ENCODE peak calls at places on chromosomes 11 and 22, in seven cellular contexts. H is iris pigment epithelial cell; C is naive thymus-derived CD8-positive, alpha-beta T cell; S is effector CD4-positive, alpha-beta T cell; A is NCI-H2081; W is AG10803; X is ACHN. M is an unnamed sample.

GRCh38 chr11:62370743-62371440 is 33.6 kb downstream of the ASRGL1 start:
- DNase-seq in X (no peak), H (no peak), S (peak; percentile 22), A (no peak), W (no peak), C (peak; percentile 57), M (no peak)

GRCh38 chr22:27185903-27186302 is 528.5 kb downstream of the MIAT start:
- DNase-seq in C (no peak), H (no peak), X (no peak), A (no peak), S (no peak), W (no peak), M (no peak)

GRCh38 chr11:121237686-121238658 is 54.6 kb upstream of the SC5D start:
- DNase-seq in S (no peak), X (no peak), C (no peak), H (peak; percentile 76), W (peak; percentile 80), A (no peak), M (no peak)

GRCh38 chr11:11849127-11849746 is 7.5 kb downstream of the USP47 start:
- DNase-seq in C (peak; percentile 74), H (peak; percentile 78), X (peak; percentile 67), S (peak; percentile 49), W (peak; percentile 68), A (peak; percentile 61), M (peak; percentile 72)

GRCh38 chr11:68433541-68433940 is 27.0 kb upstream of the PPP6R3 start:
- DNase-seq in X (no peak), S (no peak), A (no peak), C (no peak), W (no peak), H (no peak), M (no peak)

GRCh38 chr11:10139656-10140055 is 154.4 kb downstream of the SBF2 start:
- DNase-seq in W (peak; percentile 95), S (no peak), X (no peak), C (no peak), H (peak; percentile 92), A (no peak), M (peak; percentile 76)

GRCh38 chr11:105975128-105975527 is 46.9 kb downstream of the MSANTD4 start:
- DNase-seq in H (peak; percentile 71), A (no peak), S (no peak), W (no peak), X (no peak), C (no peak), M (no peak)

GRCh38 chr22:39907035-39907434 is 6.2 kb downstream of the GRAP2 start:
- DNase-seq in X (no peak), C (no peak), S (no peak), A (no peak), W (no peak), H (no peak), M (no peak)

GRCh38 chr11:37504066-37504611 is 906.1 kb upstream of the RAG2 start:
- DNase-seq in S (no peak), X (no peak), H (peak; percentile 86), A (no peak), C (no peak), W (peak; percentile 52), M (peak; percentile 99)

GRCh38 chr22:37777122-37777687 is 30.5 kb upstream of the GCAT start:
- DNase-seq in C (no peak), H (peak; percentile 55), A (no peak), X (peak; percentile 88), S (no peak), W (peak; percentile 89), M (peak; percentile 96)

GRCh38 chr11:65593518-65594414 is 1.8 kb downstream of the KCNK7 start:
- DNase-seq in A (no peak), S (no peak), H (no peak), C (peak; percentile 59), X (no peak), W (no peak), M (no peak)

GRCh38 chr11:95993438-95994339 is 69.8 kb upstream of the MTMR2 start:
- DNase-seq in W (no peak), X (no peak), C (no peak), H (peak; percentile 62), S (no peak), A (no peak), M (peak; percentile 58)

GRCh38 chr11:121530257-121530656 is 77.5 kb upstream of the SORL1-AS1 start:
- DNase-seq in W (no peak), X (no peak), H (no peak), S (no peak), A (no peak), C (no peak), M (no peak)

GRCh38 chr22:45441158-45441557 is 27.7 kb downstream of the RIBC2 start:
- DNase-seq in A (peak; percentile 55), H (peak; percentile 62), S (no peak), X (peak; percentile 45), W (peak; percentile 69), C (peak; percentile 37), M (peak; percentile 42)

GRCh38 chr11:11662578-11662977 is 40.8 kb upstream of the GALNT18 start:
- DNase-seq in C (no peak), X (no peak), W (no peak), S (no peak), H (no peak), A (no peak), M (no peak)

GRCh38 chr11:77752518-77752917 is 68.0 kb downstream of the RSF1 start:
- DNase-seq in H (peak; percentile 34), C (no peak), W (no peak), A (no peak), S (no peak), X (peak; percentile 55), M (peak; percentile 9)

GRCh38 chr11:12846766-12847615 is 162.1 kb upstream of the RASSF10 start:
- DNase-seq in X (no peak), A (peak; percentile 44), C (no peak), H (no peak), S (no peak), W (no peak), M (no peak)

GRCh38 chr22:39690901-39691620 is 120.5 kb downstream of the CACNA1I start:
- DNase-seq in A (no peak), C (no peak), S (no peak), W (no peak), X (no peak), H (peak; percentile 3), M (no peak)

GRCh38 chr11:117972589-117973445 is 13.4 kb upstream of the IL10RA start:
- DNase-seq in X (no peak), C (no peak), A (no peak), H (no peak), W (no peak), S (no peak), M (peak; percentile 36)

GRCh38 chr11:39617971-39618370 is 1841.5 kb downstream of the LRRC4C start:
- DNase-seq in A (no peak), C (no peak), S (no peak), H (no peak), X (no peak), W (no peak), M (no peak)

GRCh38 chr11:131498631-131499053 is 128.2 kb downstream of the NTM start:
- DNase-seq in H (no peak), A (no peak), C (no peak), W (no peak), S (no peak), X (no peak), M (no peak)

GRCh38 chr11:57223601-57224000 is 13.4 kb downstream of the APLNR start:
- DNase-seq in S (no peak), W (peak; percentile 68), X (no peak), A (no peak), H (peak; percentile 21), C (no peak), M (no peak)

GRCh38 chr11:69398529-69399492 is 82.7 kb upstream of the LINC01488 start:
- DNase-seq in X (no peak), S (no peak), A (no peak), W (peak; percentile 79), H (peak; percentile 28), C (no peak), M (peak; percentile 76)